ENCODE peak calls at places on chromosomes 1 and 21, in four cellular contexts. D is K562, B is HCT116, S is HepG2. K is an unnamed sample.

GRCh38 chr21:42145569-42146250 is 73.2 kb upstream of the ABCG1 start:
- DNase-seq in S (peak), D (peak), B (peak), K (no peak)

GRCh38 chr1:27538793-27539192 is 48.8 kb upstream of the WASF2 start:
- DNase-seq in D (peak), S (no peak), B (no peak), K (no peak)

GRCh38 chr1:181789395-181789794 is 272.1 kb downstream of the ZNF648 start:
- DNase-seq in S (no peak), D (no peak), B (no peak), K (no peak)

GRCh38 chr21:20998886-20999285 is 677 bp downstream of the NCAM2 start:
- DNase-seq in D (no peak), S (no peak), B (no peak), K (no peak)

GRCh38 chr1:153617677-153618076 is 1.6 kb upstream of the S100A14 start:
- DNase-seq in B (peak), S (no peak), D (peak), K (no peak)

GRCh38 chr1:34870395-34870794 is 10.8 kb upstream of the SMIM12 start:
- DNase-seq in S (no peak), D (no peak), B (no peak), K (no peak)

GRCh38 chr1:244802041-244802440 is 33.4 kb upstream of the COX20 start:
- DNase-seq in D (no peak), B (no peak), S (no peak), K (no peak)

GRCh38 chr1:165577707-165578106 is 33.9 kb downstream of the LRRC52 start:
- DNase-seq in B (no peak), S (no peak), D (no peak), K (no peak)

GRCh38 chr21:34846601-34847112 is 177.9 kb downstream of the CLIC6 start:
- DNase-seq in D (no peak), B (peak), S (no peak), K (no peak)

DNA sequence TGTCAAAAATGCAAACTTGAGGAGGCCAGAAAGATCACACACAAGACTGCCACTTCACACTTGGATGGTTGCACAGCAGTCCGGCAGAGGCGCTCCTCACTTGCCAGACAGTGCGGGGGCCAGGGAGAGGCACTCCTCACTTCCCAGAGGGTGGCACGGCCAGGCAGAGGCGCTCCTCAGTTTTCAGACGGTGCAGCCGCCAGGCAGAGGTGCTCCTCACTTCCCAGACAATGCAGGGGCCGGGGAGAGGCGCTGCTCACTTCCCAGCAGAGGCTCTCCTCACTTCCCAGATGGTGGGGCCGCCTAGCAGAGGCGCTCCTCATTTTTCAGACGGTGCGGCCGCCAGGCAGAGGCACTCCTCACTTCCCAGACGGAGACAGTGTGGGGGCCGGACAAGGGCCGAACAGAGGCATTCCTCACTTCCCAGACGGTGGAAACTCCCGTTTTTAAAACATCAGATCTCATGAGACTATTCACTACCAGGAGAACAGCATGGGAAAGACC is 238.4 kb upstream of the CACYBP start:
- DNase-seq in B (no peak), D (no peak), S (no peak), K (no peak)
- TF ChIP-seq REST in B (no peak), D (no peak), S (no peak), K (no peak)

DNA sequence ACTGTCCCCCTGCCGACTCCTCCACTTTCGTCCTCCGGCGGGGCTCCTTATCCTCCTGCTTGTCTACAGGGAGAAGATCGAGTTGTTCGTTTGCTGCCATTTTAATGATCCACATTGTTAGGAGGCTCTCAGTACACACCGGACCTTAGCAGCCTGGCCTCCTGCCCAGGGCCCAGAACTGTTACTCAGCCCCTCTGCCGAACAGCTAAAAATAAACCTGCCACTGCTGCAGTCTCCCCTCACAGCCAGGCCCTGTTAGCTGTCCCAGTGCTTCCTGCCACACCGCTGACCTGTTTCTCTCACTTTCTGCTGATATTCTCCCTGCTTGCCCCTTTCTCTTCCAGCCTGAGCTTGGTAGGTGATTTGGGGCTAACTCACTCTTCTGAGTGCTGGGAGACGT is 8.3 kb downstream of the MAPKAPK2 start:
- DNase-seq in D (peak), B (no peak), S (no peak), K (no peak)
- TF ChIP-seq TCF7L2 in D (no peak), B (no peak), S (no peak), K (no peak)

GRCh38 chr1:67814121-67814772 is 19.0 kb downstream of the GNG12 start:
- DNase-seq in S (no peak), B (no peak), D (no peak), K (no peak)
- H3K27ac ChIP-seq in S (no peak), B (no peak), D (no peak), K (peak)

GRCh38 chr1:22218618-22219250 is 75.8 kb upstream of the WNT4 start:
- DNase-seq in S (no peak), B (no peak), D (peak), K (no peak)

GRCh38 chr1:22217811-22218460 is 75.0 kb upstream of the WNT4 start:
- DNase-seq in S (no peak), D (no peak), B (no peak), K (no peak)

GRCh38 chr1:22212400-22213233 is 69.7 kb upstream of the WNT4 start:
- DNase-seq in B (no peak), S (no peak), D (no peak), K (no peak)

GRCh38 chr1:22221233-22221780 is 78.4 kb upstream of the WNT4 start:
- DNase-seq in S (no peak), B (no peak), D (no peak), K (no peak)

DNA sequence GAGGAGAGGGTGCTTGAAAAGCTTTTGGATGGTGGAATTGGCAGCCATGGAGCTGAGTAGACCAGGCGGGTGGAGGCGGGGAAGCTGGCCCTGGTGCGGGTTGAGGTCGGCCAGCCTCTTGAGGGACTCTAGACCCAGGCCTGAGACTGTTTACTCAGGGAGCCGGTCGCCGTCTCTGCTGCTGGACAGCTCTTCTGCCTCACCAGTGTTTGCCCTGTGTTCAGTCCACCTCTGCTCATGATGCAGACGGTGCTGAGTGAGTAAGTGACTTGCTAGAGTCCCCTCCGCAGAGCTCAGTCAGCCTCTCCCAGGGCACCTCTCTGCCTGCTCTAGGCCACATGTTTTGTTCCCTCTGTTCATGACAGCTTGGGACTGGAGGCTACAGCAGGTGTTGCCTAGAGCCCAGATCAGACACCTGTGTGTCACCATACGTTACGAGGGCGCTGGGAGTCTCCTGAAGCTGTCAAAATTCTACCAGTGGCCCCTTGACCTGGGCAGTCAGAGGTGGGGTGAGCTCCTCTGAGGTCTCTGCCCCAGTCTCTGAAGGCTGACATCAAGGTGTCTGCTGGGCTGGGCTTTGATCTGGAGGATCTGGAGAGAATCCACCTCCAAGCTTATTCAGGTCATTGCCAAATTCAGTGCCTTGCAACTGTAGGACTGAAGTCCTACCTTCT is 73.5 kb upstream of the WNT4 start:
- DNase-seq in D (no peak), B (no peak), S (no peak), K (no peak)
- TF ChIP-seq REST in D (no peak), B (no peak), S (peak), K (peak)

DNA sequence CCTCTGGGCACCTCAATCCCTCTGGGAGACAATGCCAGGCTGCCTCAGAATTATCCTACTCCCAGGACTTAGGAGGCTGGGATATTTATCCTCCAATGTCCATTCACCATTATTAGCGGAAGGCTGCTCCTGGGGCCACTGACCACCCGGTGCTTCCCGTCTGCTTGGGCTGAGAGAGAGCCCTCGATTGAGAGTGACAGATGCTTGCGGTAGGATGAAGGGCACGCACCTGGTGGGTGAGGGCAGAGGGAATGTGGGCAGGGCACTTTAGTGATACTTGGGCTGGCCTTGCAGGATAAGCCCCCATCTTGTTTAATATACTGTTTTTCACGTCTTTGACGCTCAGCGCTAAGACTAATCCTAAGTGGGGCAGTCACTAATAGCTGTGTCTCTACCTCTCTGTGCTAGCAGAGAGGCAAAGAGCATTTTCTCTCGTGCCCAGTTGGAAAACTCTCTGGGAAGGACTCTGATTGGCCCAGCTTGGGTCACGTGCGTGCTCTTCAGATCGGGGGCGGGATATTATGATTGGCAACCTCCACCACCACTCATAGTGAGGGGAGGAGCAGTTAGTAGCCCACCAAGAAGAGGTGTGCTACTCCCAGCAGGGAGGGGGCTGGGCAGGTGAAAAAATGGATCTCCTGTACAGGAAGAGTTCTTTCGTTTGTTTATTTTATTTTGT is 10.6 kb upstream of the PARS2 start:
- DNase-seq in S (peak), B (peak), D (peak), K (no peak)
- TF ChIP-seq TCF7L2 in S (no peak), B (no peak), D (no peak), K (no peak)

GRCh38 chr1:226495716-226496115 is 52.8 kb upstream of the STUM start:
- DNase-seq in S (no peak), B (no peak), D (no peak), K (no peak)
- H3K27ac ChIP-seq in S (no peak), B (no peak), D (no peak), K (no peak)

DNA sequence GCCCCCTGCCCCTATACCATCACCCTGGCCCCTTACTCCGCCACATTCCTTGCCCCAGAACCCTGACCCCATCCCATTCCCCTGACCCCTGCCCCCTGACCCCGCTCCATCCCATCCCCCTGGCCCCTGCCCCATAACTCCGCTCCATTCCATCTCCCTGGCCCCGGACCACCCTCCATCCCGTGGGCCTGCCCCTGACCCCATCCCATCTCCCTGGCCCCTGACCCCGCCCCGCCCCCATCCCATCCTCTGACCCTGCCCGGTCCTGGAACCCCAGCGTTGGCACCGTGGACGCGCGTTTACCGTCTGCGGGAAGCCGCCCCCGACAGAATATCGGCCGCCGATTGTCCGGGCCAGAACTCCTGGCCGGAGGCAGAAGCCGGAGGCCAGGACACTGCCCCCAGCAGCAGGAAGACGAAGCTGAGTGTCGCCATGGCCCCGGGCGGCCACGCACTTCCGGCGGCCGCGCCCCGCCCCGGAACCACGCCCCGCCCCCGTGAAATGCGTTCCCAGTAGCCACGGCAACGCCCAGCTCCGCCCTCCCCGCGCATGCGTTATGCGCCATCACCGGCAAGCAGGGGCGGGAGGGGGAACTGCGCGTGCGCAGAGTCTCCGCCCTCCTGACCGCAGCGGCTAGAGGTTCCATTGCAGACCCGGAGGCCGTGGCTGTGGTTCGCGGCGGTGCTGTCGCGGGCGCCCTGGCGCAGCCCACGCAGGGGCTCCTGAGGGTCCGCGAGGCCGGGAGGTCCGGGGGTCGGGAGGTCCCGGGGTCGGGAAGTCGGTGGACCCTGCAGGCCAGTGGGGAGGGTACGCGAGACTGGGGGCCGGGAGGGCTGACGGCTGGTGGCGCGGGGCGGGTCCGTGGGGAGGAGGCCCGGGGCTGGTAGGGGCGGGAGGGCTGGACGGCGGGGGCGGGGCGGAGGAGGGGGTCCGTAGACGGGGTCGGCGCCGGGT is at the start of gene POFUT2:
- DNase-seq in B (peak), D (peak), S (peak), K (no peak)
- TF ChIP-seq REST in B (no peak), D (no peak), S (no peak), K (no peak)

K was measured in Panc1.